ENCODE peak calls at places on chromosomes 4 and X, in six cellular contexts. One of them, this sample, is unnamed.

GRCh38 chrX:72230290-72230689 is 8.5 kb downstream of the ERCC6L start:
- DNase-seq in T-helper 2 cell: no peak
- DNase-seq in MM.1S: no peak
- DNase-seq in choroid plexus epithelial cell: no peak
- DNase-seq in neural crest cell: no peak
- DNase-seq in SK-N-MC: no peak
- DNase-seq in this sample: no peak

GRCh38 chr4:182807841-182808548 is 109.2 kb downstream of the DCTD start:
- DNase-seq in SK-N-MC: no peak
- DNase-seq in choroid plexus epithelial cell: no peak
- DNase-seq in T-helper 2 cell: no peak
- DNase-seq in MM.1S: no peak
- DNase-seq in neural crest cell: no peak
- DNase-seq in this sample: no peak

GRCh38 chr4:140358281-140358680 is 15.2 kb upstream of the SCOC start:
- DNase-seq in T-helper 2 cell: no peak
- DNase-seq in neural crest cell: no peak
- DNase-seq in MM.1S: no peak
- DNase-seq in choroid plexus epithelial cell: no peak
- DNase-seq in SK-N-MC: no peak
- DNase-seq in this sample: no peak

GRCh38 chrX:139798701-139799100 is 90.7 kb upstream of the MCF2 start:
- DNase-seq in T-helper 2 cell: no peak
- DNase-seq in MM.1S: no peak
- DNase-seq in SK-N-MC: no peak
- DNase-seq in choroid plexus epithelial cell: no peak
- DNase-seq in neural crest cell: no peak
- DNase-seq in this sample: no peak

GRCh38 chr4:112403072-112403945 is 106.1 kb downstream of the ALPK1 start:
- DNase-seq in MM.1S: no peak
- DNase-seq in choroid plexus epithelial cell: peak
- DNase-seq in neural crest cell: no peak
- DNase-seq in SK-N-MC: no peak
- DNase-seq in T-helper 2 cell: no peak
- DNase-seq in this sample: no peak

GRCh38 chr4:70936200-70936787 is 34.1 kb downstream of the MOB1B start:
- DNase-seq in T-helper 2 cell: no peak
- DNase-seq in SK-N-MC: no peak
- DNase-seq in choroid plexus epithelial cell: peak
- DNase-seq in neural crest cell: no peak
- DNase-seq in MM.1S: no peak
- DNase-seq in this sample: peak

GRCh38 chr4:146132445-146132844 is 43.1 kb upstream of the LSM6 start:
- DNase-seq in MM.1S: peak
- DNase-seq in SK-N-MC: no peak
- DNase-seq in neural crest cell: no peak
- DNase-seq in T-helper 2 cell: no peak
- DNase-seq in choroid plexus epithelial cell: no peak
- DNase-seq in this sample: peak

GRCh38 chr4:23333946-23334878 is 555.6 kb downstream of the PPARGC1A start:
- DNase-seq in neural crest cell: no peak
- DNase-seq in T-helper 2 cell: peak
- DNase-seq in SK-N-MC: peak
- DNase-seq in choroid plexus epithelial cell: peak
- DNase-seq in MM.1S: peak
- DNase-seq in this sample: peak

GRCh38 chr4:102825261-102826071 is 1.9 kb downstream of the UBE2D3 start:
- DNase-seq in SK-N-MC: no peak
- DNase-seq in T-helper 2 cell: peak
- DNase-seq in neural crest cell: peak
- DNase-seq in MM.1S: peak
- DNase-seq in choroid plexus epithelial cell: peak
- DNase-seq in this sample: peak

GRCh38 chr4:180598281-180598680 is 1644.9 kb upstream of the TENM3 start:
- DNase-seq in SK-N-MC: no peak
- DNase-seq in choroid plexus epithelial cell: no peak
- DNase-seq in neural crest cell: no peak
- DNase-seq in MM.1S: peak
- DNase-seq in T-helper 2 cell: no peak
- DNase-seq in this sample: no peak

This sample was measured in iris pigment epithelial cell.